ENCODE peak calls at places on chromosome 19, in four cellular contexts. W is fibroblast of mammary gland, S is K562, M is left ventricle myocardium inferior. P is an unnamed sample.

GRCh38 chr19:8367327-8368001 is 3.5 kb downstream of the ANGPTL4 start:
- DNase-seq in W (peak), S (peak), M (peak), P (peak)

GRCh38 chr19:50000038-50000890 is 24.9 kb downstream of the VRK3 start:
- DNase-seq in W (no peak), S (no peak), M (no peak), P (no peak)

GRCh38 chr19:4754248-4754647 is 30.6 kb upstream of the DPP9 start:
- DNase-seq in W (no peak), S (no peak), M (no peak), P (no peak)

GRCh38 chr19:48445256-48445605 is 552 bp upstream of the GRWD1 start:
- DNase-seq in W (peak), S (peak), M (no peak), P (peak)

GRCh38 chr19:55986487-55986886 is at the start of gene NLRP5:
- DNase-seq in W (no peak), S (peak), M (no peak), P (no peak)

GRCh38 chr19:23971598-23971997 is 56.9 kb downstream of the ZNF726 start:
- DNase-seq in W (no peak), S (no peak), M (no peak), P (no peak)

GRCh38 chr19:5253403-5254110 is 87.1 kb downstream of the PTPRS start:
- DNase-seq in W (peak), S (no peak), M (no peak), P (no peak)

GRCh38 chr19:18156841-18157464 is 4.0 kb downstream of the PIK3R2 start:
- DNase-seq in W (peak), S (peak), M (peak), P (peak)

GRCh38 chr19:29806098-29806866 is 5.5 kb upstream of the CCNE1 start:
- DNase-seq in W (peak), S (peak), M (peak), P (peak)

GRCh38 chr19:49502866-49503581 is 6.8 kb downstream of the RPS11 start:
- DNase-seq in W (peak), S (peak), M (no peak), P (peak)

GRCh38 chr19:30029721-30030510 is 87.9 kb downstream of the URI1 start:
- DNase-seq in W (no peak), S (no peak), M (no peak), P (no peak)

GRCh38 chr19:2567580-2567979 is 91.7 kb downstream of the GADD45B start:
- DNase-seq in W (no peak), S (no peak), M (peak), P (no peak)

GRCh38 chr19:6055013-6055795 is 55.1 kb downstream of the RFX2 start:
- DNase-seq in W (no peak), S (no peak), M (no peak), P (no peak)

GRCh38 chr19:49683814-49684250 is 5.6 kb upstream of the ADM5 start:
- DNase-seq in W (no peak), S (no peak), M (no peak), P (no peak)

GRCh38 chr19:44512326-44513298 is 12.3 kb upstream of the ZNF180 start:
- DNase-seq in W (peak), S (peak), M (no peak), P (peak)

GRCh38 chr19:2624537-2625091 is 77.9 kb downstream of the GNG7 start:
- DNase-seq in W (no peak), S (no peak), M (peak), P (peak)

GRCh38 chr19:37931941-37932655 is 25.1 kb downstream of the SIPA1L3 start:
- DNase-seq in W (peak), S (no peak), M (peak), P (no peak)

GRCh38 chr19:14830702-14831101 is 4.3 kb downstream of the OR7A5 start:
- DNase-seq in W (no peak), S (peak), M (no peak), P (no peak)

GRCh38 chr19:51740356-51740755 is 11.3 kb downstream of the FPR1 start:
- DNase-seq in W (no peak), S (no peak), M (no peak), P (no peak)

GRCh38 chr19:16069813-16070365 is 6.4 kb upstream of the TPM4 start:
- DNase-seq in W (no peak), S (no peak), M (no peak), P (no peak)

GRCh38 chr19:1828279-1829238 is 16.5 kb upstream of the ATP8B3 start:
- DNase-seq in W (no peak), S (no peak), M (no peak), P (no peak)

GRCh38 chr19:2282062-2282861 is at the start of gene PEAK3:
- DNase-seq in W (no peak), S (peak), M (peak), P (no peak)

GRCh38 chr19:49786432-49786831 is 19.6 kb downstream of the AP2A1 start:
- DNase-seq in W (peak), S (no peak), M (no peak), P (no peak)

GRCh38 chr19:47232422-47233211 is 1.6 kb upstream of the BBC3 start:
- DNase-seq in W (peak), S (no peak), M (no peak), P (no peak)

GRCh38 chr19:28359819-28360414 is 853.0 kb downstream of the UQCRFS1 start:
- DNase-seq in W (no peak), S (no peak), M (no peak), P (no peak)

GRCh38 chr19:29785955-29786589 is 25.7 kb upstream of the CCNE1 start:
- DNase-seq in W (no peak), S (peak), M (no peak), P (no peak)

GRCh38 chr19:48724796-48725753 is 5.5 kb upstream of the MAMSTR start:
- DNase-seq in W (peak), S (peak), M (peak), P (peak)

GRCh38 chr19:38250821-38251563 is 5.2 kb downstream of the PPP1R14A start:
- DNase-seq in W (no peak), S (no peak), M (peak), P (no peak)

GRCh38 chr19:51587264-51588191 is 16.4 kb downstream of the ZNF175 start:
- DNase-seq in W (no peak), S (no peak), M (no peak), P (no peak)

GRCh38 chr19:2952953-2953481 is 8.2 kb upstream of the ZNF77 start:
- DNase-seq in W (peak), S (no peak), M (no peak), P (no peak)

GRCh38 chr19:16893686-16893990 is 4.8 kb downstream of the F2RL3 start:
- DNase-seq in W (no peak), S (peak), M (no peak), P (peak)

GRCh38 chr19:6271721-6272410 is 7.9 kb downstream of the MLLT1 start:
- DNase-seq in W (peak), S (peak), M (peak), P (peak)

GRCh38 chr19:15353908-15354307 is 21.6 kb upstream of the BRD4 start:
- DNase-seq in W (no peak), S (no peak), M (no peak), P (no peak)

GRCh38 chr19:7340959-7341837 is 7.5 kb upstream of the ARHGEF18 start:
- DNase-seq in W (peak), S (peak), M (peak), P (peak)

DNA sequence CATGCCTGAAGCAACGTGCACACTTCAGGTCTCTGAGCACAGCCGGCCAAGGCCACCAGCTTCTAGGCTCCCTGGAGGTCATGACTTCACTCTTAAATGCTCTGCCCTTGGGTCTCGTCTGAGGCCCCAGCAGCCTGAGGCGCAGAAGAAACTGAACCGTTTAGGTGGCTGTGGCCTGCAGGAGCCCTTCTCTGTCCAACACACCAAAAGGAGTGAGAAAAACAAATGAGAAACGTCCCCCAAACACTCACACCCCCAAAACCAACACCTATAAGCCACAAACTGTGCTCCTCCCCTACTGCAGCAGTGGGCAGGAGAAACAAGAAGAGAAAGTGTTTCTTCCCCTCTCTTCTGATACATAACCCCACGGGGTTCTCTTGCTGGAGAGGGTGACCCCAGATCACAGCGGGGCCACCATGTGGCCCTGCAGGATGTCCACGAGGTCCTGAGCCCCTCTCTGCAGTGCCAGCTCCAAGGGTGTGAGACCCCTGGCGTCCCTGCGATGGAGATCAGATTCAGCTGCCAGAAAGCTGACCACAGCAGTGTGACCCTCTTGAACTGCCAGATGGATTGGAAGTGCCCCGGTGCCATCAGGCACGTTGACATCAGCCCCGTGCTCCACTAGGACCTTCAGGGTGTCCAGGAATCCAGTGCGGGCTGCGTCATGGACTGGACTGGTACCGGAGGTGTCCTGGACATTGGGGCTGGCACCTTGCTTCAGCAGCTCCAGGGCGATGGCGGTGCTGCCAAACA is 1.0 kb upstream of the KRI1 start:
- DNase-seq in W (no peak), S (peak), M (no peak), P (no peak)
- H3K4me3 ChIP-seq in W (peak), S (no peak), M (peak), P (no peak)

DNA sequence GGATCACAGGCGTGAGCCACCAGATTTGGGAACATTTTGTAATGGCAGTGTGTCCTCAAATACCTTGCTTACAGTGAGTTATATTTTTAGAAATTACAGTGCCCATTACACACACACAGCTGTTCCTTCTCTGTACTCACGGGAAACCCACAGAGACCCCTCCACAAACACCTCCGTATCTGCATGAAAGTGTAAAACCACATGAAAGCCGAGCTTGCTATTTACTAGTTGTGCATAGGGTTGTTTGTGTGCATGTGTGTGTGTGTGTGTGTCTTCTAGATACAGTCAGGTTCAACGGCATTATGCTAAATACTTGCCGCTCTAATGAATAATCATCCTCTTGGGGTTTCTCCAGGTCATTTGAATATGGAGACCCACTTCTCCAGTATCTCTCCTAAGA is 22.3 kb upstream of the LILRA2 start:
- DNase-seq in W (no peak), S (no peak), M (no peak), P (no peak)
- H3K4me3 ChIP-seq in W (no peak), S (no peak), M (no peak), P (no peak)

DNA sequence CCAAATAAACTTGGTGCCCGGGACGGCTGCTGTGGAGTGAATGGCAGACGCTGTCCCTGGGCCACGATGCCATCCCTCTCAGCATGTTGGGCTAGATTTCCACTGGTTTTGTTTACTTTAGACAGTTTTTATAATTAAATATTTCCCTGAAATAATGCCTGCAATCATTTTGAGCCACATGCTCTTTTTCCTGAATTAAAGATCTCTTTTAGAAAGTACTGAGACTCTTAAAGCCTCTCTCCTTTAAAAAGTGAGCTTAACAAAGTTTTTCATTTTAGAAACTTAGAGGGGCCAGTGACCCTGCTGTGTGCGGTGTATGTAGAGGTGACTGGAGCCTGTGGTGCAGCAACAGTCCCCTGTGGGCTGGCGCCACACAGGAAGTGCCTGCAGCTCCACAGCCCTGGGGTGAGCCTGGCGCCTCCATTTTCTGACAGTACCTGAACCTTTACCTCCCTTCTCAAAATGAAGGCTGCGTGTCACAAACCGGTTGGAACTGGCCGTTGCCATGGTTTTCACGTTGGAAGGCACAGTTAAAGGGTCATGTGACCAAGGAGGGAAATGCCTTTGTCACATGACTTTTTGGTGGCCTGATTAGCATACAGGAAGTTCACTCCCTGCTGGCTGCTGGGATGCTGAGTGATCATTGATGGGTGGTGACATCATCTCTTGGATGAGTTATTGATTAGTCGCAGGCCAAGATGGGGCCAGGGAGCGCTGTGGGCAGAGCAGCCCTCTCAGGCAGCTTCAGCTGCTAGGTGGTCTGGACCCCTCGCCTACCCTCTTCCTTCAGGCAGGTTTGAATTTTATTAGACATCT is 26.3 kb downstream of the TSSK6 start:
- DNase-seq in W (peak), S (peak), M (peak), P (peak)
- H3K4me3 ChIP-seq in W (no peak), S (no peak), M (peak), P (peak)

DNA sequence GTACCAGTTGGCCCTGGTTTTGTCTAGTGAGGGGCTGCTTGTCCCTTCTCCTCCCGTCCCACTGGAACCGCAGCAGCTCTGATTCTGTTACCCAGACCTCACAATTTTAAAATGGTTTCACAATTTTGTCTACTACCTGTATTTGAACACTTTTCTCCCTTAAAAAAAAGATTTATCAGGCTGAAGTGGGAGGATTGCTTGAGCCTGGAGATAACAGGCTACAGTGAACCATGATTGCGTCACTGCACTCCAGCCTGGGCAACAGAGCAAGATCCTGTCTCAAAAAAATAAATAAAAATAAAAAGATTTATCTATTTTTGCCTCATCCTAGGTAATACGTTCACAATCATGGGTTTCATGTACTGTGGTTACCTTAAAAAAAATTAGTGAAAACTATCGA is 1.4 kb upstream of the IRF2BP1 start:
- DNase-seq in W (no peak), S (no peak), M (no peak), P (no peak)
- H3K4me3 ChIP-seq in W (peak), S (peak), M (peak), P (peak)

GRCh38 chr19:33795370-33796163 is 1.1 kb upstream of the KCTD15 start:
- DNase-seq in W (peak), S (peak), M (peak), P (peak)

GRCh38 chr19:33797821-33798633 is 1.4 kb downstream of the KCTD15 start:
- DNase-seq in W (no peak), S (peak), M (peak), P (peak)

GRCh38 chr19:33796164-33797100 is at the start of gene KCTD15:
- DNase-seq in W (no peak), S (peak), M (peak), P (peak)

GRCh38 chr19:33798701-33799111 is 2.0 kb downstream of the KCTD15 start:
- DNase-seq in W (no peak), S (no peak), M (no peak), P (no peak)

GRCh38 chr19:33794578-33795369 is 1.9 kb upstream of the KCTD15 start:
- DNase-seq in W (peak), S (no peak), M (peak), P (no peak)
- H3K4me3 ChIP-seq in W (peak), S (peak), M (peak), P (peak)

DNA sequence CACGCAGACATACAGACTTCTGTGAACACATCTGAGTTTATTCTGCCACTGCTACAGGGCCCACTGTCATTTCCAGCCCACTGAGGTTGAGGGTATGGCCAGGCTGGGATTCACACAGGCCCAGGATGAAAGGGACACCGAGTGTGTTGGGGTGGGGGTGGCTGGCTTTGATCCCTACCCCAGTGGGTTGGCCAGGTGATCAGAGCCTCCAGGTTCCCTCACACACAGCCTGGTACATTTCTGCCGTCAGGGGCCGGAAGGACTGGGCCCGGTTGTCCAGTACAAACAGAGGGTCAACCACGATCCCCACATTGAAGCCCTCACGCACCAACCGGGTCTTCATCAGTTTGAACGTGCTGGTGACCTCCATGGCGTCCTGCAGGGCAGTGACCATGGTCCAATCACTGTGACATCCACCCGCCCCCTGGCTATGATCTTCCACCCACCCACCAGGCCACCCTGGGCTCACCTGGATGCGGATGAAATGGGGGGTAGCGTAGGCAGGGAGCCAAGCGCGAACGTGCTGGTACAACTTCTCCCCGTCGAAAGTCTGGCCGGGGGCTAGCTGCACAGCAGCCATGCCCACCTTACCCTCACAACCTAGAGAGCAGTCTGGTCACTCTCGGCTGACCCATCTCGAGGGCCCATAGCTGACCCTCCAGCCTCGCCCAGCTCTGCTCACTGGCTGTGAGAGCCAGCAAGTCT is 13.3 kb downstream of the SLC27A5 start:
- DNase-seq in W (no peak), S (peak), M (peak), P (no peak)
- H3K4me3 ChIP-seq in W (peak), S (peak), M (peak), P (peak)

GRCh38 chr19:35944553-35944952 is 8.4 kb downstream of the LRFN3 start:
- DNase-seq in W (no peak), S (peak), M (no peak), P (no peak)
- H3K4me3 ChIP-seq in W (no peak), S (no peak), M (no peak), P (no peak)

GRCh38 chr19:58154679-58155648 is 4.4 kb upstream of the ZNF329 start:
- DNase-seq in W (peak), S (peak), M (peak), P (peak)
- H3K4me3 ChIP-seq in W (peak), S (peak), M (peak), P (peak)

P was measured in BE2C.